ENCODE peak calls at places on chromosomes 16 and 17, in six cellular contexts. M is HTR-8/SVneo; E is stimulated activated effector memory CD8-positive, alpha-beta T cell treated with anti-CD3 and anti-CD28 coated beads, Interleukin-12 subunit alpha, Interleukin-12 subunit beta, amount 100 ng/mL, for 72 hours; B is activated naive CD4-positive, alpha-beta T cell treated with Interleukin-2 at 50 U/mL for 16 hours; S is AG08395; J is AG09319. R is an unnamed sample.

GRCh38 chr16:46428108-46429061 is 192.8 kb downstream of the SHCBP1 start:
- DNase-seq in M (no peak), E (no peak), B (no peak), S (no peak), J (no peak), R (no peak)

GRCh38 chr17:51706098-51706497 is 445.8 kb downstream of the UTP18 start:
- DNase-seq in M (no peak), E (no peak), B (no peak), S (no peak), J (no peak), R (no peak)

GRCh38 chr17:40803617-40804082 is 3.9 kb upstream of the KRT28 start:
- DNase-seq in M (peak; percentile 86), E (peak; percentile 85), B (peak; percentile 78), S (peak; percentile 84), J (peak; percentile 40), R (peak; percentile 65)

GRCh38 chr16:85798901-85799496 is 345 bp downstream of the EMC8 start:
- DNase-seq in M (peak; percentile 53), E (peak; percentile 64), B (peak; percentile 47), S (peak; percentile 67), J (no peak), R (no peak)

GRCh38 chr16:54544553-54545180 is 258.1 kb upstream of the IRX3 start:
- DNase-seq in M (no peak), E (no peak), B (no peak), S (no peak), J (no peak), R (no peak)

GRCh38 chr17:7579001-7579838 is at the start of gene CD68:
- DNase-seq in M (peak; percentile 83), E (peak; percentile 85), B (peak; percentile 78), S (peak; percentile 90), J (peak; percentile 60), R (no peak)

GRCh38 chr16:88487920-88488842 is 35.1 kb downstream of the ZFPM1 start:
- DNase-seq in M (no peak), E (no peak), B (no peak), S (no peak), J (no peak), R (no peak)

GRCh38 chr16:68298907-68299515 is 11.7 kb downstream of the SLC7A6OS start:
- DNase-seq in M (no peak), E (no peak), B (no peak), S (peak; percentile 71), J (peak; percentile 46), R (no peak)

GRCh38 chr16:89422905-89423630 is 67.3 kb downstream of the ANKRD11 start:
- DNase-seq in M (no peak), E (peak; percentile 85), B (peak; percentile 67), S (peak; percentile 47), J (no peak), R (no peak)

R was measured in memory B cell.